ENCODE peak calls at places on chromosomes 16 and 17, in six cellular contexts. J is neuronal stem cell, M is H1, A is IMR-90, T is mesendoderm, C is mesenchymal stem cell. F is an unnamed sample.

GRCh38 chr16:30482366-30482765 is 9.8 kb downstream of the ITGAL start:
- DNase-seq in J (no peak), M (no peak), A (no peak), T (no peak), C (no peak), F (no peak)

GRCh38 chr16:82867425-82867824 is 240.7 kb downstream of the CDH13 start:
- DNase-seq in J (no peak), M (no peak), A (no peak), T (no peak), C (peak; percentile 26), F (no peak)

GRCh38 chr17:43790311-43790940 is 10.2 kb downstream of the CFAP97D1 start:
- DNase-seq in J (no peak), M (peak; percentile 58), A (no peak), T (peak; percentile 21), C (no peak), F (no peak)

GRCh38 chr17:77769762-77770161 is 188.7 kb upstream of the TNRC6C start:
- DNase-seq in J (no peak), M (no peak), A (no peak), T (no peak), C (no peak), F (no peak)

GRCh38 chr17:64042700-64043485 is 22.5 kb upstream of the ICAM2 start:
- DNase-seq in J (no peak), M (no peak), A (no peak), T (no peak), C (no peak), F (no peak)

GRCh38 chr16:7167651-7168050 is 165.0 kb upstream of the RBFOX1 start:
- DNase-seq in J (no peak), M (no peak), A (no peak), T (no peak), C (no peak), F (no peak)

GRCh38 chr17:29407856-29408255 is 17.7 kb downstream of the TAOK1 start:
- DNase-seq in J (no peak), M (no peak), A (peak; percentile 16), T (no peak), C (no peak), F (peak; percentile 46)

GRCh38 chr17:61474934-61475333 is 22.7 kb downstream of the TBX4 start:
- DNase-seq in J (no peak), M (no peak), A (no peak), T (no peak), C (no peak), F (no peak)

GRCh38 chr17:35460354-35460851 is 11.8 kb upstream of the SLFN13 start:
- DNase-seq in J (peak; percentile 50), M (peak; percentile 77), A (no peak), T (peak; percentile 87), C (no peak), F (peak; percentile 87)

GRCh38 chr16:3171181-3171854 is 16.7 kb upstream of the OR1F1 start:
- DNase-seq in J (no peak), M (no peak), A (no peak), T (peak; percentile 88), C (peak; percentile 29), F (no peak)

GRCh38 chr17:20184977-20185619 is 175.9 kb downstream of the SPECC1 start:
- DNase-seq in J (no peak), M (no peak), A (no peak), T (peak; percentile 88), C (peak; percentile 59), F (no peak)

GRCh38 chr17:71792966-71793365 is 327.9 kb upstream of the SOX9 start:
- DNase-seq in J (no peak), M (no peak), A (peak; percentile 81), T (no peak), C (peak; percentile 19), F (no peak)

GRCh38 chr17:64778367-64779290 is 116.5 kb upstream of the SMURF2 start:
- DNase-seq in J (no peak), M (peak; percentile 78), A (no peak), T (peak; percentile 56), C (no peak), F (peak; percentile 54)

GRCh38 chr16:3243882-3244281 is 8.9 kb upstream of the ZNF200 start:
- DNase-seq in J (no peak), M (no peak), A (no peak), T (no peak), C (no peak), F (no peak)

GRCh38 chr16:35146723-35147458 is 1687.5 kb downstream of the TP53TG3F start:
- DNase-seq in J (no peak), M (no peak), A (no peak), T (no peak), C (no peak), F (no peak)

GRCh38 chr16:50309527-50310307 is 43.4 kb downstream of the ADCY7 start:
- DNase-seq in J (no peak), M (no peak), A (no peak), T (no peak), C (no peak), F (no peak)

GRCh38 chr17:14330492-14330920 is 29.6 kb downstream of the HS3ST3B1 start:
- DNase-seq in J (peak; percentile 59), M (no peak), A (no peak), T (peak; percentile 57), C (peak; percentile 91), F (no peak)

GRCh38 chr17:3005696-3006095 is 57.7 kb downstream of the OR1D5 start:
- DNase-seq in J (no peak), M (no peak), A (no peak), T (no peak), C (no peak), F (no peak)

GRCh38 chr17:45092932-45093430 is 31.9 kb downstream of the NMT1 start:
- DNase-seq in J (no peak), M (no peak), A (peak; percentile 99), T (peak; percentile 55), C (peak; percentile 99), F (peak; percentile 91)

GRCh38 chr17:12789976-12790805 is 893 bp downstream of the ARHGAP44 start:
- DNase-seq in J (peak; percentile 6), M (peak; percentile 79), A (no peak), T (peak; percentile 76), C (no peak), F (no peak)
- H4K8ac ChIP-seq in J (no peak overlapping the region), M (peak overlapping the region; percentile 69), A (no peak overlapping the region), T (no peak overlapping the region), C (no peak overlapping the region), F (peak overlapping the region; percentile 24)

GRCh38 chr17:7311110-7311698 is 3.8 kb downstream of the EIF5A start:
- DNase-seq in J (no peak), M (no peak), A (no peak), T (no peak), C (no peak), F (no peak)

GRCh38 chr17:7306911-7307685 is at the start of gene EIF5A:
- DNase-seq in J (peak; percentile 100), M (peak; percentile 99), A (peak; percentile 100), T (peak; percentile 100), C (peak; percentile 100), F (peak; percentile 100)

GRCh38 chr17:7308625-7309433 is 1.4 kb downstream of the EIF5A start:
- DNase-seq in J (no peak), M (peak; percentile 75), A (peak; percentile 77), T (peak; percentile 91), C (peak; percentile 94), F (peak; percentile 82)

GRCh38 chr17:7307686-7308624 is 527 bp downstream of the EIF5A start:
- DNase-seq in J (no peak), M (peak; percentile 72), A (peak; percentile 34), T (peak; percentile 56), C (peak; percentile 29), F (peak; percentile 33)

DNA sequence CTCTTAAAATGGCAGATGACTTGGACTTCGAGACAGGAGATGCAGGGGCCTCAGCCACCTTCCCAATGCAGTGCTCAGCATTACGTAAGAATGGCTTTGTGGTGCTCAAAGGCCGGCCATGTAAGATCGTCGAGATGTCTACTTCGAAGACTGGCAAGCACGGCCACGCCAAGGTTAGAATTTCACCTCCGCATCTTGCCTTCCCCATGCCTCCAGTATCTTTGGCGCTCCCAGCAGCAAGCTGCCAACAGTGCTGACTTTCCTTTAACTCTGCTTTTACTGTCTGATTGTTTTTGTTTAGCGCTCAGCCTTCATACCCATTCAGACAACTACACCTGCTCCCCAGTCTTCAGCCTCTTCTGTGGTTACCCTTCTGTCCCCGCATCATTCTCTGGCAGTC is 2.2 kb downstream of the EIF5A start:
- DNase-seq in J (no peak), M (no peak), A (no peak), T (no peak), C (no peak), F (no peak)
- H3K4me3 ChIP-seq in J (no peak overlapping the region), M (peak overlapping the region; percentile 87), A (no peak overlapping the region), T (no peak overlapping the region), C (no peak overlapping the region), F (no peak overlapping the region)

DNA sequence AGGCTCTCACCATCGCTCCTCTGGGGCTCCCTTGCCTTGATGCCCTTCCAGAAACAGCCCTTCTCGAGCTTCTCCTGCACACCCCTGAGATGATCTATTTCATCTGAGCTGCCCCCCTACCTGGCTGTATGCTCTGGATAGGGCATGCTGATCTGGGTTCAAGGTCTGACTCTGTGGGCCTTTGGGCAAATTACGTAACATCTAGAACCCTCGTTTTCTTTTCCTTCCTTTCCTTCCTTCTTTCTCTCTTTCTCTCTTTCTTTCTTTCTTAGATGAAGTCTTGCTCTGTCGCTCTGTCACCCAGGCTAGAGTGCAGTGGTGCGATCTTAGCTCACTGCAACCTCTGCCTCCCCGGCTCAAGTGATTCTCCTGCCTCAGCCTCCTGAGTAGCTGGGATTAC is 20.3 kb downstream of the TNS4 start:
- DNase-seq in J (no peak), M (no peak), A (no peak), T (no peak), C (no peak), F (no peak)
- H4K8ac ChIP-seq in J (no peak overlapping the region), M (no peak overlapping the region), A (peak overlapping the region; percentile 90), T (no peak overlapping the region), C (no peak overlapping the region), F (no peak overlapping the region)

GRCh38 chr17:4789951-4790704 is 1.4 kb downstream of the GLTPD2 start:
- DNase-seq in J (peak; percentile 83), M (peak; percentile 81), A (peak; percentile 93), T (peak; percentile 78), C (peak; percentile 96), F (peak; percentile 88)

GRCh38 chr17:4790705-4791088 is 1.9 kb downstream of the GLTPD2 start:
- DNase-seq in J (no peak), M (no peak), A (no peak), T (no peak), C (no peak), F (no peak)

GRCh38 chr17:4796550-4796915 is 569 bp downstream of the PSMB6 start:
- DNase-seq in J (no peak), M (peak; percentile 63), A (peak; percentile 35), T (peak; percentile 69), C (peak; percentile 61), F (no peak)

GRCh38 chr17:4800462-4801185 is 1.5 kb downstream of the C17orf114 start:
- DNase-seq in J (no peak), M (no peak), A (no peak), T (no peak), C (no peak), F (no peak)

GRCh38 chr17:4795168-4795567 is 796 bp upstream of the PSMB6 start:
- DNase-seq in J (no peak), M (no peak), A (no peak), T (no peak), C (no peak), F (no peak)
- H3K4me3 ChIP-seq in J (no peak overlapping the region), M (no peak overlapping the region), A (no peak overlapping the region), T (no peak overlapping the region), C (no peak overlapping the region), F (no peak overlapping the region)

F was measured in trophoblast cell.